ENCODE peak calls at places on chromosomes 1 and 21, in six cellular contexts. V, B, N, H, J and F are unnamed samples.

GRCh38 chr1:220956861-220957605 is 77.8 kb downstream of the HLX start:
- DNase-seq in V (peak; percentile 97), B (no peak), N (peak; percentile 87), H (peak; percentile 88), J (peak; percentile 55), F (no peak)

GRCh38 chr1:7469255-7469938 is 301.7 kb upstream of the VAMP3 start:
- DNase-seq in V (no peak), B (no peak), N (peak; percentile 34), H (peak; percentile 29), J (peak; percentile 21), F (no peak)

GRCh38 chr1:154104433-154105082 is 50.3 kb downstream of the NUP210L start:
- DNase-seq in V (no peak), B (no peak), N (no peak), H (no peak), J (no peak), F (no peak)

GRCh38 chr1:27632387-27633297 is 2.3 kb downstream of the FGR start:
- DNase-seq in V (no peak), B (no peak), N (no peak), H (no peak), J (no peak), F (no peak)

GRCh38 chr21:34333150-34333739 is 30.6 kb upstream of the KCNE2 start:
- DNase-seq in V (no peak), B (no peak), N (no peak), H (no peak), J (no peak), F (no peak)

GRCh38 chr1:17181785-17182464 is 23.0 kb upstream of the PADI1 start:
- DNase-seq in V (no peak), B (no peak), N (no peak), H (no peak), J (no peak), F (no peak)

GRCh38 chr1:185284533-185285244 is 32.4 kb downstream of the IVNS1ABP start:
- DNase-seq in V (peak; percentile 5), B (no peak), N (no peak), H (peak; percentile 51), J (no peak), F (no peak)

GRCh38 chr1:202704601-202705000 is 5.7 kb downstream of the SYT2 start:
- DNase-seq in V (no peak), B (no peak), N (no peak), H (no peak), J (no peak), F (no peak)

GRCh38 chr1:154741747-154742495 is 128.2 kb downstream of the KCNN3 start:
- DNase-seq in V (no peak), B (no peak), N (no peak), H (peak; percentile 69), J (peak; percentile 17), F (no peak)

GRCh38 chr1:209150114-209150513 is 433.4 kb upstream of the CAMK1G start:
- DNase-seq in V (peak; percentile 1), B (no peak), N (peak; percentile 75), H (peak; percentile 41), J (peak; percentile 24), F (no peak)

GRCh38 chr21:24693779-24694178 is 913.5 kb downstream of the MRPL39 start:
- DNase-seq in V (no peak), B (no peak), N (no peak), H (no peak), J (no peak), F (no peak)

GRCh38 chr1:220952941-220953340 is 73.7 kb downstream of the HLX start:
- DNase-seq in V (no peak), B (no peak), N (no peak), H (no peak), J (no peak), F (no peak)

GRCh38 chr1:906532-907420 is 16.9 kb upstream of the SAMD11 start:
- DNase-seq in V (no peak), B (peak; percentile 68), N (peak; percentile 69), H (peak; percentile 58), J (peak; percentile 80), F (no peak)